ENCODE peak calls at places on chromosome 3, in eight cellular contexts. T is heart left ventricle, N is right lobe of liver, B is body of pancreas, M is HCT116, Y is K562, P is A549, C is HepG2. Z is an unnamed sample.

GRCh38 chr3:23760325-23760724 is 45.4 kb upstream of the UBE2E1 start:
- ATAC-seq in T (no peak), N (no peak), B (no peak), M (no peak), Y (no peak), P (no peak), C (no peak), Z (no peak)

GRCh38 chr3:123089611-123090301 is 22.9 kb downstream of the PDIA5 start:
- ATAC-seq in T (peak; percentile 92), N (peak; percentile 78), B (peak; percentile 83), M (no peak), Y (no peak), P (no peak), C (no peak), Z (peak; percentile 68)

GRCh38 chr3:73314182-73314951 is 252.9 kb downstream of the EBLN2 start:
- ATAC-seq in T (peak; percentile 29), N (no peak), B (no peak), M (no peak), Y (no peak), P (no peak), C (no peak), Z (no peak)

GRCh38 chr3:82467051-82467450 is 705.6 kb upstream of the GBE1 start:
- ATAC-seq in T (no peak), N (no peak), B (no peak), M (no peak), Y (no peak), P (no peak), C (no peak), Z (no peak)

GRCh38 chr3:148962513-148962912 is 28.8 kb upstream of the GYG1 start:
- ATAC-seq in T (peak; percentile 61), N (peak; percentile 80), B (no peak), M (peak; percentile 82), Y (peak; percentile 53), P (peak; percentile 87), C (no peak), Z (no peak)

GRCh38 chr3:185337231-185337816 is 25.6 kb upstream of the MAP3K13 start:
- ATAC-seq in T (no peak), N (peak; percentile 33), B (peak; percentile 86), M (no peak), Y (no peak), P (peak; percentile 47), C (peak; percentile 80), Z (no peak)

GRCh38 chr3:45119824-45120614 is 26.2 kb downstream of the CDCP1 start:
- ATAC-seq in T (no peak), N (peak; percentile 77), B (peak; percentile 89), M (peak; percentile 56), Y (no peak), P (no peak), C (peak; percentile 88), Z (no peak)

GRCh38 chr3:60585918-60586317 is 665.3 kb downstream of the FHIT start:
- ATAC-seq in T (no peak), N (no peak), B (no peak), M (no peak), Y (no peak), P (no peak), C (no peak), Z (no peak)

GRCh38 chr3:138687236-138687635 is 78.7 kb downstream of the FAIM start:
- ATAC-seq in T (no peak), N (no peak), B (no peak), M (no peak), Y (peak; percentile 10), P (no peak), C (no peak), Z (no peak)

GRCh38 chr3:138688871-138689299 is 80.3 kb downstream of the FAIM start:
- ATAC-seq in T (no peak), N (peak; percentile 87), B (no peak), M (no peak), Y (peak; percentile 46), P (no peak), C (peak; percentile 84), Z (no peak)

GRCh38 chr3:138692152-138692551 is 83.6 kb downstream of the FAIM start:
- ATAC-seq in T (no peak), N (no peak), B (no peak), M (no peak), Y (no peak), P (no peak), C (no peak), Z (no peak)

GRCh38 chr3:138686771-138687221 is 78.2 kb downstream of the FAIM start:
- ATAC-seq in T (no peak), N (peak; percentile 77), B (peak; percentile 70), M (no peak), Y (peak; percentile 86), P (no peak), C (peak; percentile 93), Z (no peak)

DNA sequence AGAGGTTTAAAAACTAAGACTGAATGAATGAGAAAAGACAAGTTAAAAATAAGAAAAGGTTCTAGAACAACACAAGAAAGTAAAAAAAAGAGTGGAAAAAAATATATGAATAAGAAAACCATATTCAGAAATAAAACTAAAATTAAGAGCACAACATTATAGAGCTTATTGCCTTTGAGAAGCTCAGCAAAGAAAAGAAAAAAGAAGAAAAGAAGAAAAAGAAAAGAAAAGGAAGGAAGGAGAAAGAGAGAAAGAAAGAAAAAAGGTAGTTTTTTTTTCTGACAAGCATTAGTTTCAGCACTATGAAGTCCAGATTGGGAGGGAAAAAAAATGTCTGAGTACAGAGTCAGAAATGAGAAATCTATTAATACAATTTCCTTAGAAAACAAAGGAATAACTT is 81.5 kb downstream of the FAIM start:
- ATAC-seq in T (no peak), N (no peak), B (no peak), M (no peak), Y (no peak), P (no peak), C (no peak), Z (no peak)
- TF ChIP-seq POLR2A in T (no peak), N (no peak), B (no peak), M (no peak), Y (no peak), P (no peak), C (no peak), Z (no peak)

GRCh38 chr3:56977561-56977889 is 82.9 kb upstream of the SPATA12 start:
- ATAC-seq in T (no peak), N (no peak), B (no peak), M (no peak), Y (no peak), P (no peak), C (no peak), Z (no peak)

GRCh38 chr3:56980283-56980682 is 80.2 kb upstream of the SPATA12 start:
- ATAC-seq in T (no peak), N (no peak), B (no peak), M (no peak), Y (no peak), P (no peak), C (no peak), Z (no peak)

GRCh38 chr3:56975562-56975961 is 84.9 kb upstream of the SPATA12 start:
- ATAC-seq in T (no peak), N (no peak), B (no peak), M (no peak), Y (no peak), P (no peak), C (no peak), Z (no peak)

GRCh38 chr3:56974242-56974945 is 86.1 kb upstream of the SPATA12 start:
- ATAC-seq in T (peak; percentile 31), N (peak; percentile 61), B (no peak), M (no peak), Y (no peak), P (no peak), C (no peak), Z (no peak)

DNA sequence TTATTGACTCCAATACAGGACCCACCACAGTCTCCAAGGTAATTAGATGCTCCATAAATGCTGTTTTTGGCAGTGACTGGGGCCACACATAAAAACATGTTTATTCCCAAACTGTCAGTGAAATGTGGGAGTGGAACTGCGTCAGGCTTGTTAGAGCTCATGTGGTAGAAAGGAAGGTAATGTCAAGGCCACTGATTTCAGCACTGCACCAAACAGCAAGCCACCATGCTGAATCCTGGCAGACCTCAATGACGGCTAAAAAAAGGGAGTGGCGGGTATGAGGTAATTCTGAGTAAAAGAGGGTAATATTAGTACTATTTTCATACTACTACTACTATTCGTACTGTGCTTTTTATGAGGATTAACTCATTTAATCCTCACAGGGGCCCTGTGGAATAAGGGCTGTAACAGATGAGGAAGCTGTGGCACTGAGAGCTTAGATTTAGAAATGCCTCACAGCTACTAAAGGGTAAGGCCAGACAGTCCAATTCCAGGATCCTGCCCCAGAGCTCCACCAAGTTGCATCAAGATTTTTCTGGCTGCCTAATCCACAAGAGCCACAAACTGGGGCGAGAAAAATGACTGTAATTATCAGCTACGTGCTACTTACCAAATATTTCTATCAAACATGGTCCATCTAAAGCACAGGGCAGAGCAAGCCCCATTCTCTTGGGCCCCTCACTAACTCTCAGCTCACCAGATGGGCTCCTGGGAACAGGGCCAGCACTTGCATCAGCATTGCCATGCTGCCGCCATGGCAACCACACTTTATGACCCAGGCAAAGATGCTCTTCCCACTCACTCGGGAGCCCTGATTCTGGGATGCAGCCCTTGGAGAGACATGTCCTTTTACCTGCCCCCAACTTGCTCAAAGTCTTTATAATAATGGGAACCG is 83.6 kb upstream of the SPATA12 start:
- ATAC-seq in T (no peak), N (peak; percentile 12), B (no peak), M (no peak), Y (no peak), P (no peak), C (no peak), Z (peak; percentile 13)
- H3K4me3 ChIP-seq in T (no peak overlapping the region), N (no peak overlapping the region), B (no peak overlapping the region), M (no peak overlapping the region), Y (no peak overlapping the region), P (no peak overlapping the region), C (no peak overlapping the region), Z (no peak overlapping the region)

GRCh38 chr3:194387276-194387675 is 11.8 kb downstream of the GP5 start:
- ATAC-seq in T (no peak), N (no peak), B (no peak), M (no peak), Y (no peak), P (no peak), C (no peak), Z (no peak)

GRCh38 chr3:194386610-194387009 is 12.5 kb downstream of the GP5 start:
- ATAC-seq in T (no peak), N (peak; percentile 47), B (no peak), M (no peak), Y (peak; percentile 19), P (no peak), C (peak; percentile 38), Z (no peak)

GRCh38 chr3:194387926-194388418 is 11.1 kb downstream of the GP5 start:
- ATAC-seq in T (no peak), N (no peak), B (no peak), M (no peak), Y (no peak), P (no peak), C (no peak), Z (no peak)

GRCh38 chr3:194384569-194385001 is 14.5 kb downstream of the GP5 start:
- ATAC-seq in T (no peak), N (no peak), B (no peak), M (no peak), Y (no peak), P (no peak), C (no peak), Z (no peak)

DNA sequence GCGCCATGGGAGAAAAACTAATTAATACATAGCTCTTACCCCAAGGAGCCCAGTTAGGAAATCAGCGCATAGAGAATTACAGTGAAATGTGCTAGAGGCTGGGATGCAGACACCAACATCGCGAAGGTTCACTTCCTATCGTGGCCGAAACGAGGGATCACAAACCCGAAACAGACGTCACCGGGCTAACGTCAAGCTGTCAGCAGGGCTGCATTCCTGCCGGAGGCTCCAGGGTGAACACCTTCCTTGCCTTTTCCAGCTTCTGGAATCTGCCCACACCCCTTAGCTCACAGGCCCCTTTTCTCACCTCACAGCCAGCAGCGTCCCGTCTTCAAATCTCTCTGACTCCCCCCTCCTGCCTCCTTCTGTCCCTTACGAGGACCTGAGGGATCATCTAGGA is 13.0 kb downstream of the GP5 start:
- ATAC-seq in T (no peak), N (no peak), B (no peak), M (no peak), Y (peak; percentile 23), P (no peak), C (no peak), Z (no peak)
- H3K4me1 ChIP-seq in T (no peaks in the 10 kb centered on the region), N (no peaks in the 10 kb centered on the region), B (peaks cover 6% of the 10 kb centered on the region), M (no peaks in the 10 kb centered on the region), Y (no peaks in the 10 kb centered on the region), P (peaks cover 7% of the 10 kb centered on the region), C (peaks cover 9% of the 10 kb centered on the region), Z (no peaks in the 10 kb centered on the region)

DNA sequence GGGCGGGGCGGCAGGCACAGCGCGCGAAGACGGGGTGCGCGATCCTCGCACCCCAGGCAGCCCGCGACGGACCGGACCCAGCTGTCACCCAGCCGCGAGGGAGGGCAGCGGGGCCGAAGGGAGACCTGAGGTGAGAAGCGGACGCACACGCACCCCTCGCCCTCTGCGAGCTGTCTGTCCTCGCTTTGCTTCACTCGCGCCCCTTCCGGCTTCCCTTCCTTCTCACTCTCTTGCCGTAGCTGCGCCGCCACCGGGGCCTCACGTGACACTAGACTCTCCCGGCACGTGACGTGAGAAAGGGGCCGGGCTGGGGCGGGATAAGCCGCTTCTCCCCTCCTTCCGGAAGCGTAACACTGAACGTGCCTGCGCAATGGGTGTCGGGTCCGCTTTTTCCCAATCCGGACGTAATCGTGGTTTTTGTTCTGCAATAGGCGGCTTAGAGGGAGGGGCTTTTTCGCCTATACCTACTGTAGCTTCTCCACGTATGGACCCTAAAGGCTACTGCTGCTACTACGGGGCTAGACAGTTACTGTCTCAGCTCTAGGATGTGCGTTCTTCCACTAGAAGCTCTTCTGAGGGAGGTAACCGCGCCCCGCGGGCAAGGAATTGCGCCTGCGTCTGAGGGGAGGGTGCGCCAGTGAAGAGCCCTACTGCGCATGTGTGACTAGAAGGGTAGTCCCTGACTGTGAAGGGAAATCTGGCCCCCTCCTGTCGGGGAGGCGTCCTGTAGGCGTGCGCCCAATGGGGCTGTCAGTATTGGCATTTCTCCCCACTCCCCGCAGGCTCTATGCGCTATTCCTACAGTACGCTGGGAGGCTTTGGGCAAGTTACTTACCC is at the start of the genes ATG3 and SLC35A5:
- ATAC-seq in T (peak; percentile 97), N (peak; percentile 91), B (peak; percentile 91), M (peak; percentile 88), Y (peak; percentile 92), P (peak; percentile 90), C (peak; percentile 94), Z (peak; percentile 96)
- TF ChIP-seq POLR2A in T (peak; percentile 65), N (peak; percentile 74), B (peak; percentile 94), M (peak; percentile 76), Y (peak; percentile 92), P (peak; percentile 53), C (peak; percentile 92), Z (peak; percentile 83)